ENCODE peak calls at places on chromosomes 3 and 15, in five cellular contexts. O, U, C, L and S are unnamed samples.

GRCh38 chr3:183579967-183580720 is 24.6 kb upstream of the KLHL6 start:
- DNase-seq in C (no peak), U (no peak), L (no peak), O (no peak), S (no peak)

GRCh38 chr3:179000144-179000543 is 71.5 kb downstream of the ZMAT3 start:
- DNase-seq in L (no peak), C (no peak), U (no peak), O (no peak), S (no peak)

GRCh38 chr15:26892119-26892518 is 25.3 kb downstream of the GABRA5 start:
- DNase-seq in U (no peak), C (no peak), O (no peak), L (no peak), S (no peak)

GRCh38 chr15:48861813-48862431 is 16.0 kb upstream of the EID1 start:
- DNase-seq in O (peak; percentile 62), L (peak; percentile 34), U (peak; percentile 62), C (no peak), S (peak; percentile 20)

GRCh38 chr3:149340310-149340933 is 7.0 kb upstream of the TM4SF18 start:
- DNase-seq in L (no peak), O (peak; percentile 17), C (no peak), U (no peak), S (no peak)

GRCh38 chr3:29099296-29099695 is 181.6 kb upstream of the RBMS3 start:
- DNase-seq in O (peak; percentile 27), C (no peak), L (no peak), U (no peak), S (no peak)

GRCh38 chr3:67384790-67385397 is 269.5 kb downstream of the SUCLG2 start:
- DNase-seq in L (peak; percentile 23), U (no peak), O (peak; percentile 50), C (peak; percentile 1), S (peak; percentile 14)

GRCh38 chr15:29470311-29470710 is 200.7 kb upstream of the NSMCE3 start:
- DNase-seq in U (peak; percentile 34), C (no peak), O (no peak), L (no peak), S (no peak)

GRCh38 chr3:127224118-127224517 is 31.2 kb downstream of the PRR23E start:
- DNase-seq in L (no peak), O (no peak), C (no peak), U (no peak), S (no peak)

GRCh38 chr15:65829150-65829764 is 37.2 kb upstream of the DENND4A start:
- DNase-seq in C (no peak), O (peak; percentile 8), L (no peak), U (peak; percentile 49), S (no peak)

GRCh38 chr3:53155763-53156162 is 5.2 kb upstream of the PRKCD start:
- DNase-seq in U (peak; percentile 52), C (no peak), L (no peak), O (no peak), S (no peak)

GRCh38 chr3:128445357-128445756 is 21.3 kb downstream of the DNAJB8 start:
- DNase-seq in L (no peak), O (no peak), C (no peak), U (no peak), S (no peak)

GRCh38 chr15:70172124-70172523 is 74.4 kb upstream of the TLE3 start:
- DNase-seq in C (no peak), L (no peak), U (no peak), O (no peak), S (no peak)